ENCODE peak calls at places on chromosomes 7 and 10, in five cellular contexts. W, G, J, D and C are unnamed samples.

GRCh38 chr7:113161050-113161449 is 42.7 kb upstream of the SMIM30 start:
- DNase-seq in W (no peak), G (no peak), J (no peak), D (no peak), C (no peak)

GRCh38 chr10:5968037-5968680 is 9.2 kb downstream of the IL15RA start:
- DNase-seq in W (no peak), G (no peak), J (no peak), D (no peak), C (no peak)

GRCh38 chr10:132646443-132647097 is 109.0 kb downstream of the INPP5A start:
- DNase-seq in W (no peak), G (no peak), J (no peak), D (no peak), C (no peak)

GRCh38 chr7:24728503-24729364 is 28.5 kb downstream of the GSDME start:
- DNase-seq in W (no peak), G (no peak), J (peak), D (no peak), C (no peak)

GRCh38 chr10:100670828-100671479 is 74.4 kb upstream of the PAX2 start:
- DNase-seq in W (no peak), G (no peak), J (peak), D (no peak), C (peak)

GRCh38 chr10:13121500-13121854 is 21.5 kb downstream of the OPTN start:
- DNase-seq in W (no peak), G (no peak), J (no peak), D (no peak), C (no peak)

GRCh38 chr7:99997545-99998137 is 17.8 kb upstream of the ZKSCAN1 start:
- DNase-seq in W (peak), G (peak), J (peak), D (no peak), C (peak)

GRCh38 chr10:110163841-110164240 is 43.6 kb upstream of the MXI1 start:
- DNase-seq in W (no peak), G (no peak), J (no peak), D (no peak), C (no peak)

GRCh38 chr7:2063562-2064360 is 169.0 kb downstream of the MAD1L1 start:
- DNase-seq in W (no peak), G (peak), J (peak), D (no peak), C (no peak)

GRCh38 chr7:149570784-149571183 is 73.2 kb upstream of the ZNF746 start:
- DNase-seq in W (no peak), G (no peak), J (no peak), D (no peak), C (no peak)

GRCh38 chr7:141974831-141975230 is 1.3 kb upstream of the TAS2R38 start:
- DNase-seq in W (no peak), G (no peak), J (no peak), D (no peak), C (no peak)

GRCh38 chr7:35359423-35359822 is 105.5 kb upstream of the TBX20 start:
- DNase-seq in W (no peak), G (no peak), J (no peak), D (no peak), C (no peak)

GRCh38 chr10:96587255-96588059 is 645 bp upstream of the TM9SF3 start:
- DNase-seq in W (peak), G (peak), J (peak), D (peak), C (no peak)

GRCh38 chr7:7934945-7935344 is 33.7 kb upstream of the GLCCI1 start:
- DNase-seq in W (no peak), G (no peak), J (no peak), D (no peak), C (no peak)

GRCh38 chr10:86349474-86349873 is 17.1 kb downstream of the GRID1 start:
- DNase-seq in W (no peak), G (no peak), J (peak), D (no peak), C (no peak)

GRCh38 chr7:27375958-27376357 is 133.4 kb downstream of the EVX1 start:
- DNase-seq in W (no peak), G (no peak), J (no peak), D (no peak), C (no peak)

DNA sequence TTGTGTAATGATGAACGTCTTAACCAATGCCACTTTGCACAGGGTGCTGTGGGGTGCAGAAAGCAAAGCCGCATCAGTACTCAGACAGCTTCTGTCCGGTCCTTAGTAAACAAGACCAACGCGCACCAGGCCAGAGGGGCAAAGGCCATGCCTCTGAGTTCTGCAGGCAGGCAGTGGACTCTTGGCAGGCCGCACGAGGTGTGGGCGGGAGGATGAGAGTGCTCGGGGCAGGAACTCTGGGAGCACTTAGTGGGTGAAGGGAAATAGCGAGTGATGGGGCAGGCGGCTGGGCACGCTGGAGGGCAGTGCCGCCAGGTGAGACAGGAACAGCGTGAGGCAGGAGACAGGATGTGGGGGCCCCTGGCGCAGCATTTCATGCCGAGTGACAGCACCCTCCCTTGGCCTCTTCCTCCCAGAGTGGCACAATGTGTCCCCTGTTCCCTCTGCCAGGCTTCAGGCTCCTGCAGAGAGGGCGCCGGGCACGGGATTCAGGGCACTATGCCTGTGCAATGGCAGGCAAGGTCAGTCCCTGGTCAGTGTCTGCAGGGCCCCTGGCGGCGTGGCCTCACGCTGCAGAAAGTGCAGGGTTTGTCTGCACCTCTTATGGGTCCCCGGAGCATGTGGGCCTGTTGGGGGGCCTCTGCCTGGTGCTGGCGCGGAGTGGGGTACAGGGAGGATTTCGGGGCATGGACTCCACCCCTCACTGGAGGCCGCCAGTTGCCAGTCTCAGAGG is 60.4 kb downstream of the VIPR2 start:
- DNase-seq in W (no peak), G (no peak), J (no peak), D (no peak), C (no peak)
- TF ChIP-seq CTCF in W (no peak), G (no peak), J (no peak), D (no peak), C (no peak)

GRCh38 chr10:17407040-17407439 is 47.4 kb downstream of the ST8SIA6 start:
- DNase-seq in W (no peak), G (no peak), J (no peak), D (no peak), C (no peak)
- TF ChIP-seq CTCF in W (no peak), G (no peak), J (no peak), D (no peak), C (no peak)

DNA sequence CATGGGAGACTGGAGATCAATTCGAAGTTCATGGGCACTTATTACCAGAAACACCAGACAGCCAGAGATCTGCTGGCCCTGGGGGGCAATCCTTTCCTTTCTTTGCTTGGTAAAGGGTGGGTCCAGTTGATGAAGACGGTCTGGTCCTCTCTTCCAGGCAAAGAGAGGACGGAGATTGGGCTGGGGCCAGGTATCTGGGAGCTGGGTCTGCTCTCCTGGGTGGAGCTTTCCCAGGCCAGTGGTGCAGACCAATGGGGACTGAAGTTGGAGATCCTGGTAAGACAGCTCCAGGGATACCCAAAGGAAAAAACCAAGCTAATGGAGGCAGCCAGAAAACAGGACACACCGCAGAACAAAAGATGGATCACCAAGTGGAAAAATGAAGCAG is 18.3 kb downstream of the NOD1 start:
- DNase-seq in W (no peak), G (no peak), J (peak), D (no peak), C (no peak)
- TF ChIP-seq CTCF in W (no peak), G (no peak), J (no peak), D (no peak), C (no peak)

GRCh38 chr10:71486465-71487114 is 89.9 kb downstream of the CDH23 start:
- DNase-seq in W (no peak), G (peak), J (peak), D (peak), C (peak)
- TF ChIP-seq CTCF in W (no peak), G (peak), J (peak), D (peak), C (peak)